ENCODE peak calls at places on chromosomes 12 and 14, in four cellular contexts. One of them, this sample, is unnamed.

GRCh38 chr14:73741386-73741875 is 27.2 kb upstream of the PNMA1 start:
- DNase-seq in AG04450: no peak
- DNase-seq in A549: no peak
- DNase-seq in AG10803: no peak
- DNase-seq in this sample: peak

GRCh38 chr12:92138144-92138543 is 7.5 kb downstream of the BTG1 start:
- DNase-seq in AG04450: no peak
- DNase-seq in A549: no peak
- DNase-seq in AG10803: no peak
- DNase-seq in this sample: no peak

GRCh38 chr12:19970826-19971225 is 397.5 kb upstream of the PDE3A start:
- DNase-seq in AG04450: no peak
- DNase-seq in A549: no peak
- DNase-seq in AG10803: peak
- DNase-seq in this sample: peak

GRCh38 chr12:129115558-129115957 is 262.3 kb downstream of the GLT1D1 start:
- DNase-seq in AG04450: no peak
- DNase-seq in A549: no peak
- DNase-seq in AG10803: no peak
- DNase-seq in this sample: no peak

GRCh38 chr12:49783917-49784676 is 42.7 kb downstream of the TMBIM6 start:
- DNase-seq in AG04450: peak
- DNase-seq in A549: no peak
- DNase-seq in AG10803: peak
- DNase-seq in this sample: peak

GRCh38 chr12:27922591-27923139 is 49.9 kb downstream of the PTHLH start:
- DNase-seq in AG04450: no peak
- DNase-seq in A549: no peak
- DNase-seq in AG10803: peak
- DNase-seq in this sample: peak

GRCh38 chr12:32454075-32454474 is 54.7 kb downstream of the FGD4 start:
- DNase-seq in AG04450: peak
- DNase-seq in A549: peak
- DNase-seq in AG10803: peak
- DNase-seq in this sample: peak

GRCh38 chr12:80472912-80473500 is 29.0 kb downstream of the PTPRQ start:
- DNase-seq in AG04450: peak
- DNase-seq in A549: peak
- DNase-seq in AG10803: peak
- DNase-seq in this sample: peak

GRCh38 chr14:61927521-61927920 is 165.3 kb downstream of the SNAPC1 start:
- DNase-seq in AG04450: peak
- DNase-seq in A549: no peak
- DNase-seq in AG10803: peak
- DNase-seq in this sample: peak

GRCh38 chr12:86174188-86174587 is 82.0 kb downstream of the MGAT4C start:
- DNase-seq in AG04450: no peak
- DNase-seq in A549: no peak
- DNase-seq in AG10803: no peak
- DNase-seq in this sample: no peak

GRCh38 chr12:2179953-2180736 is 127.4 kb downstream of the CACNA1C start:
- DNase-seq in AG04450: peak
- DNase-seq in A549: peak
- DNase-seq in AG10803: peak
- DNase-seq in this sample: peak

GRCh38 chr12:124002654-124003053 is 29.6 kb downstream of the ZNF664 start:
- DNase-seq in AG04450: no peak
- DNase-seq in A549: no peak
- DNase-seq in AG10803: no peak
- DNase-seq in this sample: no peak

GRCh38 chr14:61644834-61645233 is 50.5 kb upstream of the HIF1A start:
- DNase-seq in AG04450: no peak
- DNase-seq in A549: no peak
- DNase-seq in AG10803: no peak
- DNase-seq in this sample: no peak

GRCh38 chr12:132486168-132486567 is 3.8 kb upstream of the FBRSL1 start:
- DNase-seq in AG04450: no peak
- DNase-seq in A549: no peak
- DNase-seq in AG10803: no peak
- DNase-seq in this sample: no peak

GRCh38 chr14:34741840-34742239 is 27.4 kb upstream of the CFL2 start:
- DNase-seq in AG04450: no peak
- DNase-seq in A549: no peak
- DNase-seq in AG10803: no peak
- DNase-seq in this sample: no peak

GRCh38 chr12:119274636-119275065 is 59.9 kb upstream of the CCDC60 start:
- DNase-seq in AG04450: no peak
- DNase-seq in A549: no peak
- DNase-seq in AG10803: no peak
- DNase-seq in this sample: no peak

GRCh38 chr12:93106910-93107309 is 177.8 kb upstream of the EEA1 start:
- DNase-seq in AG04450: no peak
- DNase-seq in A549: no peak
- DNase-seq in AG10803: no peak
- DNase-seq in this sample: no peak

GRCh38 chr12:120590741-120591407 is 9.7 kb upstream of the POP5 start:
- DNase-seq in AG04450: no peak
- DNase-seq in A549: no peak
- DNase-seq in AG10803: no peak
- DNase-seq in this sample: no peak

GRCh38 chr12:27396416-27396815 is 50.1 kb upstream of the SMCO2 start:
- DNase-seq in AG04450: no peak
- DNase-seq in A549: no peak
- DNase-seq in AG10803: no peak
- DNase-seq in this sample: no peak

GRCh38 chr14:101508196-101508947 is 52.9 kb upstream of the DIO3 start:
- DNase-seq in AG04450: no peak
- DNase-seq in A549: no peak
- DNase-seq in AG10803: no peak
- DNase-seq in this sample: no peak

GRCh38 chr12:13024151-13024946 is 19.8 kb upstream of the FAM234B start:
- DNase-seq in AG04450: no peak
- DNase-seq in A549: peak
- DNase-seq in AG10803: peak
- DNase-seq in this sample: peak

GRCh38 chr14:65296402-65296801 is 116.1 kb upstream of the FUT8 start:
- DNase-seq in AG04450: no peak
- DNase-seq in A549: no peak
- DNase-seq in AG10803: peak
- DNase-seq in this sample: peak

GRCh38 chr12:79688376-79689040 is 2.3 kb downstream of the PAWR start:
- DNase-seq in AG04450: no peak
- DNase-seq in A549: no peak
- DNase-seq in AG10803: peak
- DNase-seq in this sample: peak

GRCh38 chr14:103087343-103087835 is 3.4 kb downstream of the LBHD2 start:
- DNase-seq in AG04450: no peak
- DNase-seq in A549: no peak
- DNase-seq in AG10803: no peak
- DNase-seq in this sample: no peak

GRCh38 chr14:103084021-103084919 is at the start of gene LBHD2:
- DNase-seq in AG04450: no peak
- DNase-seq in A549: no peak
- DNase-seq in AG10803: no peak
- DNase-seq in this sample: no peak

GRCh38 chr14:103086771-103087342 is 2.8 kb downstream of the LBHD2 start:
- DNase-seq in AG04450: no peak
- DNase-seq in A549: no peak
- DNase-seq in AG10803: no peak
- DNase-seq in this sample: no peak

GRCh38 chr14:103081951-103082350 is 2.1 kb upstream of the LBHD2 start:
- DNase-seq in AG04450: no peak
- DNase-seq in A549: no peak
- DNase-seq in AG10803: no peak
- DNase-seq in this sample: no peak

DNA sequence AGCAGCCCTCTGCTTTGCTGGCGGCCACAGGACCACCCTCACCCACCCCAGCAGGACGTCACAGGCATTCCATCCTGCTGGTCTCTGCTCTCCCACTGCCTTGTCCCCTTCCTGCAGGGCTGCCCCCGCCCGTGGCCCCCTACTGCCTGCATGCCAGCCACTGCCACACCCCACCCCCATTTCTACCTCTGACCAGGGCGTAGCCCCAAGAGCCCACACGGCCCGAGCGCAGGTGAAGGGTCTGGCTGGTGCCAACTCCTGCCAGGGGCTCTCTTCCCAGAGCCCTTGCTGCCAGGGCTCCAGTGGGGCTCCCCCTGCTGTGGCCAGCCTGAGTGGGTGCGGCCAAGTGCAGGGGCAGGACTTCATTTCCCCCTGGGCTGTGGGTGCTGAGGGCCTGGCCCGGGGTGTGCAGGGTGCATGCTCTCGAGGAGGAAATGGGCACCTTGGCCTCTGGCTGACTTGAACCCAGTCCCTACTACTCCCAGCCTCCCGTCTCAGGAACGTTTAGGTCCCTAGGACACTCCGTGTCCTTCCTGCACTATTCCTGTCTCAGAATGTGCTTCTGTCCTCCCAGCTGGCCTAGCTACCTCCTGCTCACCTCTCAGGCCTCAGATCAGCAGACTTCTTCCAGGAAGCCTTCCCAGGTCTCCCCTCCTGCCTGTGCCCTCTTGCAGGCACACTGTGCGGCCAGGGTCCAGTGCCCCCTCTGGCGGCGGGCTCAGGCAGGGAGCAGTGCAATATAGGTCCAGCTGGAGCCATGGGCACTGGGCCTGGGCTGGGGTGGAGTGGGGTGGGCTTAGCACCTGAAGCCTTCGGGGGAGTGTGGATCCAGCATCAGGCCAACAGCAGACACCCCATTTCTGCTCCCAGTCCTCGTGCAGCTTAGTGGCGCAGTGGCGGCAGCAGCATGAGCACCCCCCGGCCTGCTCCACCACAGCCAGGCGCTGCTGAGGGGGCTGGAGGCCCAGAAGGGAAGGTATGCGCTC is 1.4 kb downstream of the LBHD2 start:
- DNase-seq in AG04450: no peak
- DNase-seq in A549: no peak
- DNase-seq in AG10803: no peak
- DNase-seq in this sample: no peak
- TF ChIP-seq CTCF in AG04450: peak
- TF ChIP-seq CTCF in A549: peak
- TF ChIP-seq CTCF in AG10803: peak
- TF ChIP-seq CTCF in this sample: peak

GRCh38 chr14:85535916-85536834 is 6.2 kb downstream of the FLRT2 start:
- DNase-seq in AG04450: no peak
- DNase-seq in A549: peak
- DNase-seq in AG10803: peak
- DNase-seq in this sample: peak
- H3K4me3 ChIP-seq in AG04450: peak
- H3K4me3 ChIP-seq in A549: no peak
- H3K4me3 ChIP-seq in AG10803: peak
- H3K4me3 ChIP-seq in this sample: peak

GRCh38 chr14:49688701-49689030 is 652 bp upstream of the POLE2 start:
- DNase-seq in AG04450: no peak
- DNase-seq in A549: no peak
- DNase-seq in AG10803: no peak
- DNase-seq in this sample: no peak

GRCh38 chr14:49692191-49692757 is 646 bp upstream of the KLHDC1 start:
- DNase-seq in AG04450: no peak
- DNase-seq in A549: no peak
- DNase-seq in AG10803: no peak
- DNase-seq in this sample: peak

GRCh38 chr14:49691031-49691430 is 1.9 kb upstream of the KLHDC1 start:
- DNase-seq in AG04450: no peak
- DNase-seq in A549: no peak
- DNase-seq in AG10803: no peak
- DNase-seq in this sample: no peak

GRCh38 chr14:49687942-49688700 is at the start of gene POLE2:
- DNase-seq in AG04450: no peak
- DNase-seq in A549: peak
- DNase-seq in AG10803: peak
- DNase-seq in this sample: peak

DNA sequence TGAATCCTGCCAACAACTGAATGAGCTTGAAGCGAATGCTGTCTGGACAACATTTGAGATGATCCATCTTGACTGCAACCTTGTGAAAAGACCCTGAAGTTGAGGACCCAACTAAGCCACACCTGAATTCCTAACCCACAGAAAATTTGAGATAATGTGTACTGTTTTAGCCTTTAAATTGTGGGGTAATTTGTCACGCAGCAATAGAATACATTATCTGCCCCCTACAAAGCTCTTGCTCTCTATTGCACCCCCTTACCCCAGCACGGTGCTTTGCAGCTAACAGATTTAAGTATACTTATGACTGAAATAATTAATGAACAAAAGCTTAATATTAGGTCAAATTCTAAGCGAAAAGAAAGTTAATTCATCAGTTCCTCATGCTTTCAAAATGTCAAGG is 1.6 kb downstream of the POLE2 start:
- DNase-seq in AG04450: no peak
- DNase-seq in A549: no peak
- DNase-seq in AG10803: no peak
- DNase-seq in this sample: no peak
- TF ChIP-seq CTCF in AG04450: no peak
- TF ChIP-seq CTCF in A549: no peak
- TF ChIP-seq CTCF in AG10803: no peak
- TF ChIP-seq CTCF in this sample: no peak

GRCh38 chr14:98445736-98446135 is 826.3 kb downstream of the BCL11B start:
- DNase-seq in AG04450: no peak
- DNase-seq in A549: no peak
- DNase-seq in AG10803: no peak
- DNase-seq in this sample: no peak

GRCh38 chr14:98444077-98444476 is 827.9 kb downstream of the BCL11B start:
- DNase-seq in AG04450: no peak
- DNase-seq in A549: no peak
- DNase-seq in AG10803: no peak
- DNase-seq in this sample: no peak

GRCh38 chr14:98446508-98446907 is 825.5 kb downstream of the BCL11B start:
- DNase-seq in AG04450: no peak
- DNase-seq in A549: no peak
- DNase-seq in AG10803: no peak
- DNase-seq in this sample: no peak
- H3K4me3 ChIP-seq in AG04450: no peak
- H3K4me3 ChIP-seq in A549: no peak
- H3K4me3 ChIP-seq in AG10803: no peak
- H3K4me3 ChIP-seq in this sample: no peak